ENCODE peak calls at places on chromosome 3, in six cellular contexts. T, I, F, Y, J and Z are unnamed samples.

GRCh38 chr3:61718565-61718964 is 157.2 kb downstream of the PTPRG start:
- DNase-seq in T (no peak), I (no peak), F (no peak), Y (no peak), J (no peak), Z (no peak)

GRCh38 chr3:39707314-39707909 is 102.0 kb upstream of the MYRIP start:
- DNase-seq in T (peak), I (peak), F (peak), Y (no peak), J (no peak), Z (no peak)

GRCh38 chr3:115187149-115187757 is 40.2 kb upstream of the ZBTB20 start:
- DNase-seq in T (no peak), I (peak), F (no peak), Y (no peak), J (no peak), Z (no peak)

GRCh38 chr3:30518201-30518864 is 88.1 kb upstream of the TGFBR2 start:
- DNase-seq in T (no peak), I (no peak), F (no peak), Y (no peak), J (peak), Z (no peak)

GRCh38 chr3:24177201-24177600 is 232.1 kb downstream of the NR1D2 start:
- DNase-seq in T (no peak), I (no peak), F (no peak), Y (no peak), J (no peak), Z (no peak)

GRCh38 chr3:39285333-39285732 is 5.5 kb upstream of the CX3CR1 start:
- DNase-seq in T (no peak), I (no peak), F (no peak), Y (no peak), J (no peak), Z (no peak)

GRCh38 chr3:13685721-13686120 is 136.8 kb downstream of the FBLN2 start:
- DNase-seq in T (no peak), I (no peak), F (no peak), Y (no peak), J (no peak), Z (no peak)

GRCh38 chr3:172129868-172130751 is 90.7 kb downstream of the FNDC3B start:
- DNase-seq in T (no peak), I (no peak), F (peak), Y (peak), J (peak), Z (no peak)

GRCh38 chr3:112409061-112409460 is 76.1 kb downstream of the CD200 start:
- DNase-seq in T (no peak), I (no peak), F (no peak), Y (no peak), J (no peak), Z (no peak)

GRCh38 chr3:13281657-13282527 is 138.2 kb downstream of the NUP210 start:
- DNase-seq in T (no peak), I (no peak), F (no peak), Y (no peak), J (peak), Z (no peak)

GRCh38 chr3:125322166-125322565 is 53.0 kb downstream of the ZNF148 start:
- DNase-seq in T (no peak), I (no peak), F (peak), Y (no peak), J (no peak), Z (no peak)

GRCh38 chr3:193563999-193564398 is 9.3 kb upstream of the ATP13A4 start:
- DNase-seq in T (peak), I (no peak), F (peak), Y (no peak), J (peak), Z (no peak)